ENCODE peak calls at places on chromosomes 3 and 15, in five cellular contexts. K is K562, N is MG63, C is upper lobe of right lung, Z is thoracic aorta. V is an unnamed sample. For H3K36me3, the result is how much of the 10 kb centered on the place peaks cover.

GRCh38 chr3:14113964-14114667 is 10.6 kb downstream of the CHCHD4 start:
- DNase-seq in K (no peak), N (no peak), C (no peak), Z (no peak), V (peak)

GRCh38 chr3:78941587-78941986 is 826.2 kb downstream of the ROBO1 start:
- DNase-seq in K (no peak), N (peak), C (no peak), Z (no peak), V (no peak)

GRCh38 chr3:152384412-152384811 is 115.7 kb downstream of the MBNL1 start:
- DNase-seq in K (no peak), N (no peak), C (no peak), Z (no peak), V (no peak)

GRCh38 chr3:15148614-15149013 is 49.7 kb upstream of the RBSN start:
- DNase-seq in K (peak), N (peak), C (no peak), Z (no peak), V (peak)

GRCh38 chr15:96237002-96237401 is 93.5 kb upstream of the NR2F2 start:
- DNase-seq in K (no peak), N (no peak), C (no peak), Z (no peak), V (no peak)

GRCh38 chr3:124731760-124732159 is 1.5 kb downstream of the UMPS start:
- DNase-seq in K (no peak), N (no peak), C (no peak), Z (no peak), V (no peak)

GRCh38 chr3:55244247-55244646 is 242.9 kb downstream of the WNT5A start:
- DNase-seq in K (no peak), N (no peak), C (no peak), Z (no peak), V (no peak)

GRCh38 chr15:55552926-55553325 is 35.2 kb downstream of the PYGO1 start:
- DNase-seq in K (no peak), N (no peak), C (no peak), Z (no peak), V (no peak)

GRCh38 chr3:48215466-48215865 is 7.8 kb upstream of the CAMP start:
- DNase-seq in K (no peak), N (no peak), C (peak), Z (no peak), V (no peak)

GRCh38 chr3:183576487-183577107 is 21.1 kb upstream of the KLHL6 start:
- DNase-seq in K (no peak), N (peak), C (no peak), Z (no peak), V (no peak)

GRCh38 chr15:77107068-77107467 is 36.2 kb upstream of the TSPAN3 start:
- DNase-seq in K (no peak), N (no peak), C (no peak), Z (no peak), V (no peak)

GRCh38 chr15:29322407-29322806 is 52.8 kb upstream of the NSMCE3 start:
- DNase-seq in K (no peak), N (no peak), C (no peak), Z (no peak), V (no peak)

GRCh38 chr15:100291106-100291505 is 50.7 kb downstream of the ADAMTS17 start:
- DNase-seq in K (no peak), N (no peak), C (no peak), Z (no peak), V (no peak)

GRCh38 chr15:74584204-74584603 is 31.4 kb upstream of the CLK3 start:
- DNase-seq in K (no peak), N (no peak), C (no peak), Z (no peak), V (no peak)

GRCh38 chr15:65512189-65512588 is 5.3 kb downstream of the DPP8 start:
- DNase-seq in K (no peak), N (no peak), C (no peak), Z (no peak), V (no peak)
- H3K36me3 ChIP-seq in K (half or more), N (half or more), C (half or more), Z (under half), V (under half)

GRCh38 chr3:46096781-46097180 is 69.5 kb upstream of the XCR1 start:
- DNase-seq in K (no peak), N (no peak), C (no peak), Z (no peak), V (no peak)

GRCh38 chr3:46096336-46096735 is 69.1 kb upstream of the XCR1 start:
- DNase-seq in K (no peak), N (no peak), C (no peak), Z (no peak), V (no peak)

GRCh38 chr3:46095307-46095706 is 68.0 kb upstream of the XCR1 start:
- DNase-seq in K (no peak), N (no peak), C (no peak), Z (no peak), V (no peak)

GRCh38 chr3:46098319-46098761 is 71.1 kb upstream of the XCR1 start:
- DNase-seq in K (no peak), N (no peak), C (no peak), Z (no peak), V (no peak)

GRCh38 chr3:46097691-46098241 is 70.5 kb upstream of the XCR1 start:
- DNase-seq in K (no peak), N (no peak), C (no peak), Z (no peak), V (no peak)
- H3K36me3 ChIP-seq in K (under half), N (under half), C (under half), Z (under half), V (under half)

DNA sequence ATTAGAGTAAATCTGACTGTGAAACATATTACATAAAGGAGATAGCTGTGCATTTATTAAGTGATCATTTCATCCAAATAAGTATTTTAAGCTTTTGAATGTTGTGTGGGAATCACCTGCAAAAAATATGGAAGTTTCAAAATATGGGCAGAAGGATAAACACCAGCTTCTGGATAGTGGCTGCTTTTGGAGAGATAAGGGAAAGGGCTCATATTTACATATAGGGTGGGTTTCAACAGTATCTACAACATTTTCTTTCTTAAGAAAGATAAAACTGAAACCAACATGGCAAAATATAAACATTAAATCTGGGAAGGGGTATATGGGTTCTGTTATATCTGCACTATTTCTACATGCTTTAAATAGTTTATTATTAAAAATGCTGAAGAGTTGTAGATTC is 12.3 kb downstream of the ARPP19 start:
- DNase-seq in K (peak), N (no peak), C (no peak), Z (no peak), V (no peak)
- H3K36me3 ChIP-seq in K (half or more), N (half or more), C (under half), Z (under half), V (under half)

GRCh38 chr15:63638828-63639227 is 41.6 kb downstream of the FBXL22 start:
- DNase-seq in K (no peak), N (no peak), C (no peak), Z (no peak), V (no peak)

GRCh38 chr15:63636518-63637061 is 39.4 kb downstream of the FBXL22 start:
- DNase-seq in K (no peak), N (no peak), C (no peak), Z (no peak), V (no peak)

GRCh38 chr15:63630036-63630751 is 33.0 kb downstream of the FBXL22 start:
- DNase-seq in K (no peak), N (no peak), C (no peak), Z (no peak), V (no peak)

GRCh38 chr15:63633312-63633711 is 36.1 kb downstream of the FBXL22 start:
- DNase-seq in K (no peak), N (no peak), C (no peak), Z (no peak), V (no peak)

DNA sequence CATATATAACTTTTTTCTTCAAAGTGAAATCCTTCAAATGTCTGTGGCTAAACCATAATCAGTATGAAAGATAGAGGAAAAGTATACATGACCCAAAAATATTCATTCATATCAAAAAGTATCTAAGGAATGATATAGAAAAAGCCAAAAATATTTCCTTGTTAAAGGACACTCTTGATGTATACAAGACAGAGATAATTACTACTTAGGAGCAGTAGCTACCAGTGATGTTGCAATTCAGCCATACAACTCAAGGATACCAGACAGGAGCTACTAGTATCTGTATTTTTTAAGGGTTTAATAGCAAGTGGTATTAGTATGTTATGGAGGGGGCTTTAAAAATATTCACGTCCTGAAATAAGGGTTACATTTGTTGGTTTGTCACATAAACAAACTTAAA is 37.0 kb downstream of the FBXL22 start:
- DNase-seq in K (no peak), N (no peak), C (no peak), Z (no peak), V (no peak)
- H3K36me3 ChIP-seq in K (half or more), N (half or more), C (half or more), Z (half or more), V (under half)

DNA sequence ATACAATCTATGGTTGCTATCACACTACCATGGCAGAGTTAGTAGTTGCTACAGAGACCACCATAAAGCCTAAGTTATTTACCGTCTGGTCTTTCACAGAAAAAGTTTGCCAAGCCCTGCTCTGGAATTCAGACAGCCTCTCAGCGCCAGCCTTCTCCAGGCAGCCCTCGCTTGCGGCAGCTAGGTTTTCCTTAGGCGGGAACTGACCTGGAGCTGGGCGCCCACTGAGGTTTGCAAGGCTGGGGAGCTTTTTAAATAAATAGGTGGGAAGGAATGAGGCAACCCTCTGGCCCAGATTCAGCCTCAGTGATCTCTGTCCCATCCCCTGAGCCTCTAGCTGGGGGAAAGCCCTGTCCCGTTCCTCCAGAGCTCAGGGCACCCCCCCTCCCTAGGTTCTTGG is 1.2 kb downstream of the CTSH start:
- DNase-seq in K (no peak), N (no peak), C (no peak), Z (no peak), V (peak)
- H3K36me3 ChIP-seq in K (under half), N (under half), C (under half), Z (under half), V (under half)

DNA sequence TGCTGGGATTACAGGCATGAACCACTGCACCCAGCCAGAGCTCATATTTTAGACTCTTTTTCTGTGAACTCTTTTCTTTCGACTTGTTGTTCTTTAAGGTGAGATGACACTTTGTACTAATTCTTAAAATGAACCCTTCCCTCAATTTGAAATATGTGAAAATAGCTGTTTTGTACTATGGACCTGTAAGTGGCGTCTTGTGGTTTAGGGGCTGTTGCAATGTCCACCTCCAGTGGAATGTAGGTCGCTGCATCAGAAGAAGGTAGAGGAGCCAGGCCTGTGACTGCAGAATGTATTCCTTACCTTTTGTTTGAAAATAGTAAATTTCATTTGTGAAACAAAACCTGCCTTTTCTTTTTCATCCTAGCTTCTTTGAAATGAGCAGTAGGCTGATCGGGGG is 38.9 kb downstream of the FNDC3B start:
- DNase-seq in K (no peak), N (no peak), C (no peak), Z (no peak), V (no peak)
- H3K36me3 ChIP-seq in K (under half), N (half or more), C (under half), Z (under half), V (under half)

V was measured in Caco-2.